ENCODE peak calls at places on chromosomes 5 and 9, in seven cellular contexts. F, P, U, R, V, E and D are unnamed samples.
A peak's percentile ranks its signal among the peaks of the same experiment; 100 is the strongest.

GRCh38 chr5:1944408-1944807 is 61.7 kb upstream of the IRX4 start:
- DNase-seq in F (no peak), P (no peak), U (no peak), R (no peak), V (no peak), E (no peak), D (no peak)

GRCh38 chr9:117682955-117683710 is 21.1 kb upstream of the TLR4 start:
- DNase-seq in F (no peak), P (no peak), U (peak; percentile 5), R (no peak), V (peak; percentile 31), E (no peak), D (no peak)

GRCh38 chr9:137318976-137319375 is 16.9 kb upstream of the NRARP start:
- DNase-seq in F (no peak), P (no peak), U (peak; percentile 82), R (peak; percentile 52), V (no peak), E (no peak), D (peak; percentile 62)

GRCh38 chr9:136743639-136744211 is 985 bp upstream of the LCN10 start:
- DNase-seq in F (no peak), P (no peak), U (no peak), R (no peak), V (no peak), E (no peak), D (no peak)

GRCh38 chr5:107564896-107565295 is 105.8 kb downstream of the EFNA5 start:
- DNase-seq in F (no peak), P (peak; percentile 90), U (no peak), R (no peak), V (peak; percentile 30), E (no peak), D (no peak)

GRCh38 chr9:16870606-16871357 is at the start of gene BNC2:
- DNase-seq in F (no peak), P (no peak), U (peak; percentile 49), R (no peak), V (peak; percentile 70), E (no peak), D (peak; percentile 49)

GRCh38 chr9:99816392-99816791 is 5.3 kb upstream of the NR4A3 start:
- DNase-seq in F (no peak), P (no peak), U (no peak), R (no peak), V (no peak), E (no peak), D (no peak)

GRCh38 chr9:36543916-36544315 is 28.8 kb upstream of the MELK start:
- DNase-seq in F (no peak), P (peak; percentile 93), U (peak; percentile 72), R (no peak), V (peak; percentile 56), E (no peak), D (peak; percentile 6)

GRCh38 chr5:150075233-150075632 is 11.1 kb downstream of the CSF1R start:
- DNase-seq in F (no peak), P (no peak), U (no peak), R (peak; percentile 41), V (no peak), E (no peak), D (no peak)